ENCODE peak calls at places on chromosomes 2 and 18, in eight cellular contexts. N is CD4-positive, CD25-positive, alpha-beta regulatory T cell; T is RWPE1; C is astrocyte; P is PC-3; X is psoas muscle; S is prostate gland; V is ascending aorta. M is an unnamed sample.

GRCh38 chr2:437772-438393 is 150.0 kb upstream of the ALKAL2 start:
- DNase-seq in P (peak), X (no peak), S (no peak), C (no peak), T (peak), N (peak), V (no peak), M (no peak)

GRCh38 chr2:173136067-173136466 is 60.4 kb downstream of the MAP3K20 start:
- DNase-seq in S (no peak), P (no peak), N (no peak), V (no peak), X (no peak), T (peak), C (no peak), M (no peak)

GRCh38 chr2:224585205-224586088 is at the start of gene CUL3:
- DNase-seq in N (peak), P (peak), S (peak), V (peak), C (peak), T (peak), X (peak), M (peak)

GRCh38 chr18:21949326-21950015 is 208.9 kb downstream of the MIB1 start:
- DNase-seq in T (no peak), S (no peak), C (no peak), N (no peak), P (peak), V (no peak), X (no peak), M (no peak)

GRCh38 chr2:147945660-147946059 is 74.9 kb downstream of the ORC4 start:
- DNase-seq in S (no peak), T (no peak), V (no peak), P (no peak), X (no peak), C (no peak), N (no peak), M (peak)

GRCh38 chr2:132665401-132665800 is 4.6 kb downstream of the LYPD1 start:
- DNase-seq in S (no peak), T (no peak), X (no peak), V (no peak), N (no peak), P (no peak), C (no peak), M (no peak)

GRCh38 chr2:120469486-120469885 is 123.5 kb downstream of the INHBB start:
- DNase-seq in X (no peak), N (no peak), T (no peak), P (no peak), C (no peak), V (no peak), S (no peak), M (no peak)

GRCh38 chr2:5683471-5683870 is 8.7 kb upstream of the SOX11 start:
- DNase-seq in T (no peak), V (no peak), X (no peak), P (no peak), S (no peak), C (no peak), N (no peak), M (no peak)

GRCh38 chr2:55165567-55165966 is 66.5 kb downstream of the CLHC1 start:
- DNase-seq in T (no peak), N (no peak), S (no peak), V (no peak), X (no peak), P (no peak), C (peak), M (peak)

GRCh38 chr2:222670191-222671038 is 1.0 kb upstream of the MOGAT1 start:
- DNase-seq in V (no peak), N (no peak), S (no peak), P (no peak), C (no peak), X (no peak), T (no peak), M (no peak)

GRCh38 chr2:5187283-5187682 is 504.9 kb upstream of the SOX11 start:
- DNase-seq in S (no peak), X (no peak), T (no peak), C (no peak), N (no peak), V (no peak), P (peak), M (no peak)

GRCh38 chr2:96249654-96250053 is 16.1 kb downstream of the TMEM127 start:
- DNase-seq in T (no peak), C (no peak), N (no peak), X (no peak), P (no peak), S (no peak), V (no peak), M (peak)

GRCh38 chr2:218829868-218830451 is 1.6 kb downstream of the PRKAG3 start:
- DNase-seq in N (no peak), C (no peak), V (peak), S (no peak), T (no peak), X (peak), P (no peak), M (no peak)

GRCh38 chr18:25672490-25672889 is 320.5 kb upstream of the ZNF521 start:
- DNase-seq in C (no peak), T (no peak), S (no peak), V (no peak), X (no peak), N (no peak), P (no peak), M (no peak)

GRCh38 chr2:144708641-144709040 is 188.7 kb upstream of the ZEB2 start:
- DNase-seq in S (no peak), V (no peak), T (no peak), C (no peak), P (no peak), N (no peak), X (no peak), M (no peak)

GRCh38 chr2:185219981-185220380 is 518.6 kb upstream of the FSIP2 start:
- DNase-seq in X (no peak), N (no peak), S (no peak), P (peak), V (no peak), C (peak), T (peak), M (peak)

GRCh38 chr2:158457826-158458616 is 1.3 kb downstream of the PKP4 start:
- DNase-seq in X (peak), V (peak), N (peak), T (peak), C (peak), S (peak), P (peak), M (peak)

GRCh38 chr2:47237375-47238357 is 82.6 kb upstream of the STPG4 start:
- DNase-seq in N (no peak), P (no peak), X (no peak), T (no peak), V (peak), C (peak), S (no peak), M (peak)

GRCh38 chr2:47235127-47235526 is 80.0 kb upstream of the STPG4 start:
- DNase-seq in V (no peak), X (no peak), T (no peak), S (no peak), N (no peak), C (no peak), P (no peak), M (no peak)

GRCh38 chr2:47236503-47237215 is 81.6 kb upstream of the STPG4 start:
- DNase-seq in P (no peak), S (no peak), X (no peak), V (no peak), N (no peak), C (no peak), T (no peak), M (no peak)

GRCh38 chr2:47241715-47242114 is 86.6 kb upstream of the STPG4 start:
- DNase-seq in S (no peak), N (no peak), C (no peak), T (no peak), V (no peak), X (no peak), P (no peak), M (no peak)

GRCh38 chr2:47239119-47239969 is 84.2 kb upstream of the STPG4 start:
- DNase-seq in T (no peak), V (no peak), N (no peak), X (no peak), P (no peak), C (no peak), S (no peak), M (no peak)
- H3K27ac ChIP-seq in T (no peak), V (no peak), N (no peak), X (no peak), P (no peak), C (no peak), S (no peak), M (no peak)

DNA sequence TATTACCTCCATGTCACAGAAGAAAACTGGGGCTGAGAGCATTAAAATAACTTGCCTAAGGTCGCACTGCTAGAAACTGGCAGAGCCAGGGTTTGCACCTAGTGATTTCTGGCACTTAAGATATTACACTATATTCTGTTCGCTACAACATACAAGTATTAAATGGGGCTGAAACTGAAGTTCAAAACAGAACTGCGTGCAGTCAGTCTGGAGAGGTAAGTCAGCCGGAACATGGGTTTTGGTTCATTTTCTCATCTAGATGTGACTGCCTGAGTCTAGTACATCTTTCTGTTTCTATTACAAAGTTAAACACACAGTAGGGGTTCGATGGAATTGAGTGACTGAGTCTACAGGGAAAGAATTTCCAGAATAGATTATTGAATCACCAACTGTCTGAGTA is 150.9 kb downstream of the RNF152 start:
- DNase-seq in P (no peak), V (no peak), C (no peak), X (no peak), N (no peak), S (no peak), T (no peak), M (no peak)
- H3K27ac ChIP-seq in P (no peak), V (peak), C (no peak), X (no peak), N (no peak), S (peak), T (no peak), M (no peak)

GRCh38 chr2:237126519-237126918 is 40.8 kb downstream of the COPS8 start:
- DNase-seq in V (peak), C (no peak), X (peak), N (no peak), S (no peak), P (no peak), T (no peak), M (no peak)
- H3K27ac ChIP-seq in V (no peak), C (no peak), X (peak), N (no peak), S (peak), P (no peak), T (peak), M (no peak)

GRCh38 chr2:19818543-19818942 is 83.2 kb downstream of the TTC32 start:
- DNase-seq in V (no peak), N (no peak), X (no peak), T (no peak), S (no peak), P (no peak), C (peak), M (no peak)
- H3K27ac ChIP-seq in V (peak), N (no peak), X (no peak), T (no peak), S (no peak), P (no peak), C (peak), M (no peak)